ENCODE peak calls at places on chromosomes 16 and 17, in five cellular contexts. G is foreskin fibroblast, L is vagina, C is D721Med, I is HFF-Myc. E is an unnamed sample.

GRCh38 chr17:34011599-34011998 is 243.5 kb upstream of the CCL2 start:
- DNase-seq in G (no peak), L (no peak), C (no peak), I (no peak), E (no peak)

GRCh38 chr17:47888293-47888692 is 7.7 kb upstream of the SP2 start:
- DNase-seq in G (no peak), L (no peak), C (no peak), I (no peak), E (no peak)

GRCh38 chr17:61456688-61457225 is 4.5 kb downstream of the TBX4 start:
- DNase-seq in G (no peak), L (peak; percentile 54), C (no peak), I (no peak), E (no peak)

GRCh38 chr16:88195911-88196465 is 186.8 kb upstream of the ZNF469 start:
- DNase-seq in G (no peak), L (no peak), C (no peak), I (no peak), E (no peak)

GRCh38 chr16:2043296-2043979 is 4.2 kb downstream of the NTHL1 start:
- DNase-seq in G (no peak), L (no peak), C (no peak), I (no peak), E (peak; percentile 47)

GRCh38 chr17:60139438-60140285 is 10.1 kb upstream of the CA4 start:
- DNase-seq in G (peak; percentile 51), L (no peak), C (no peak), I (no peak), E (peak; percentile 74)

GRCh38 chr17:5800646-5801045 is 216.3 kb upstream of the NLRP1 start:
- DNase-seq in G (peak; percentile 24), L (no peak), C (no peak), I (no peak), E (no peak)

GRCh38 chr17:13337171-13337570 is 264.6 kb downstream of the HS3ST3A1 start:
- DNase-seq in G (no peak), L (no peak), C (no peak), I (no peak), E (no peak)

GRCh38 chr16:70696952-70697600 is 11.2 kb upstream of the MTSS2 start:
- DNase-seq in G (no peak), L (no peak), C (no peak), I (no peak), E (no peak)

GRCh38 chr17:38673714-38674012 is 1.1 kb downstream of the EPOP start:
- DNase-seq in G (peak; percentile 18), L (no peak), C (no peak), I (no peak), E (peak; percentile 54)

GRCh38 chr16:8130197-8130596 is 460.1 kb downstream of the TMEM114 start:
- DNase-seq in G (no peak), L (no peak), C (no peak), I (no peak), E (no peak)

GRCh38 chr17:8189711-8190477 is at the start of gene BORCS6:
- DNase-seq in G (peak; percentile 99), L (peak; percentile 100), C (peak; percentile 84), I (peak; percentile 96), E (peak; percentile 99)

GRCh38 chr16:75471723-75472634 is 7.5 kb upstream of the TMEM170A start:
- DNase-seq in G (peak; percentile 44), L (no peak), C (peak; percentile 40), I (peak; percentile 42), E (peak; percentile 51)

GRCh38 chr16:57834936-57835335 is 32.6 kb upstream of the KIFC3 start:
- DNase-seq in G (no peak), L (no peak), C (no peak), I (no peak), E (no peak)

GRCh38 chr17:15498107-15498506 is 30.7 kb upstream of the CDRT4 start:
- DNase-seq in G (no peak), L (no peak), C (no peak), I (no peak), E (no peak)

GRCh38 chr16:48317614-48318013 is 67.6 kb downstream of the SIAH1 start:
- DNase-seq in G (peak; percentile 48), L (no peak), C (no peak), I (peak; percentile 26), E (no peak)

GRCh38 chr16:69880640-69881133 is 70.4 kb upstream of the CLEC18A start:
- DNase-seq in G (peak; percentile 43), L (no peak), C (no peak), I (no peak), E (no peak)

GRCh38 chr17:40291311-40291710 is 3.6 kb downstream of the CDC6 start:
- DNase-seq in G (no peak), L (no peak), C (no peak), I (no peak), E (no peak)
- TF ChIP-seq CTCF in G (no peak), L (no peak), C (no peak), I (no peak), E (no peak)

GRCh38 chr17:65093930-65094329 is 37.4 kb upstream of the GNA13 start:
- DNase-seq in G (no peak), L (no peak), C (no peak), I (no peak), E (no peak)
- TF ChIP-seq CTCF in G (peak; percentile 9), L (no peak), C (no peak), I (peak; percentile 30), E (no peak)

DNA sequence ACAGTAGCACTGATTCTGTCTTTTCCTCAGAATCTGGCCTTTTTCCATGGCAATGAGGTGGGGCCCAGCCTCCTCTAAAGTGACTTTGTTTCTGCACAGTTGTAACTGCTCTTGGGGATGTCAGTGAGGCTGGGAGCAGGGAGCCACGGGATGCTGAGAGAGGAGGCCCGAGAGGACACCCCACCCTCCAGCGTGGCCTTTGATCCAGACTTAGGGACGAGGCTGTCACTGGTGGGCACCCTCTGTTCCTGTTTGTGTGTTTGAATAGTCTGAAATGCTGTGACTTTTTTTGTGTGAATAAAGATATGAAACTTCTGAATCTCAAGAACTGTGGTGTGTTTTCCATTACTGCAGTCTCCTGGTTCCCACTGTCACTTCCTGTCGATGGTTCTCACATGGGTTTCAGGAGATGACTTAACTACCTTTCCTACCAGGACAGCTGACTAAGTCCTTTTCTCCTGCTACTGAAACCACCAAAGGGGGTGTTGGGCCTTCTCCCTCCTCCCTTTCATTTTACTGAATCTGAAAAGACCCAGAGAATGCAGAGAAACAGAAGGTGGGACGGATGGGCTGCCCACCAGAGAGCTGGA is 18.6 kb downstream of the KCTD2 start:
- DNase-seq in G (no peak), L (no peak), C (no peak), I (no peak), E (no peak)
- TF ChIP-seq CTCF in G (no peak), L (no peak), C (no peak), I (no peak), E (no peak)

GRCh38 chr17:21287703-21288449 is 3.4 kb downstream of the MAP2K3 start:
- DNase-seq in G (peak; percentile 97), L (peak; percentile 97), C (no peak), I (peak; percentile 87), E (peak; percentile 99)

GRCh38 chr17:21286771-21287702 is 2.5 kb downstream of the MAP2K3 start:
- DNase-seq in G (no peak), L (no peak), C (no peak), I (no peak), E (peak; percentile 31)

GRCh38 chr17:21285164-21286065 is 904 bp downstream of the MAP2K3 start:
- DNase-seq in G (peak; percentile 64), L (peak; percentile 91), C (no peak), I (no peak), E (peak; percentile 65)

GRCh38 chr17:21284319-21285163 is at the start of gene MAP2K3:
- DNase-seq in G (peak; percentile 99), L (peak; percentile 99), C (peak; percentile 97), I (peak; percentile 88), E (peak; percentile 100)

DNA sequence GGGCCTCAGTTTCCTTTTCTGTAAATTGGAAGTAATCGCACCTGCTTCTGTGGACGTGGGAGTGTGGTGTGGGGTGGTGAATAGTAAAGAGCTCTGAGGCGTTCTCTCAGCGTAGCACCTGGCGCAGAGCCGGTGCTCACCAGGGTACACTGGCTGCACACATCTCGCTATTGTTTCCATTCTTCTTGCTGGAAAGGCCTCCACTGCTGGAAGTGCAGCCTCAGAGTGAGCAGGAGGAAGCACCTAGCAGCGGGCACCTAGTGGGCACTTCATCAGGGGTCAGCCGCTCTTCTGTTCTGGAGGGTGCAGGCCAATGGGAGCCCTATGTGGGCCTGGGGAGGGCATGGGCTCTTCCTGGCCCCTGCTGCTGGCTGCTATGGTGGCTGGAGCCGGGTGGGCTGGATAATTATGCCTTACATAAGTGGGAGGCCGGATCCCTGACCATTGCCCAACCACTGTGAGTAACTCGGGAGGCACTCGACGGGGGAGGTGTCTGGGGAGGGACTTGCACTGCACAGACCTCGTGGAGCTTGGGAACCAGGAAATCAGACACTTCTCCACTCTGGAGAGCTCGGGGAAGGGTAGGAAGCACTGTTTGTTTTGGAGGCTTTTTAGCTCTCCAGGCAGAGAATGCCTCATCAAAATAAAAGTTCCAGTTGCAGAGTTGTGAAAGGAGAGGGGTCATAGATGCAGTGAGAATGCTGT is 1.7 kb downstream of the MAP2K3 start:
- DNase-seq in G (peak; percentile 98), L (peak; percentile 99), C (no peak), I (peak; percentile 86), E (peak; percentile 93)
- TF ChIP-seq CTCF in G (no peak), L (no peak), C (no peak), I (no peak), E (no peak)

GRCh38 chr16:617855-618254 is 12.9 kb upstream of the WFIKKN1 start:
- DNase-seq in G (no peak), L (no peak), C (no peak), I (no peak), E (no peak)

GRCh38 chr16:621526-622105 is 9.2 kb upstream of the WFIKKN1 start:
- DNase-seq in G (no peak), L (no peak), C (no peak), I (no peak), E (no peak)

GRCh38 chr16:616771-617586 is 13.8 kb upstream of the WFIKKN1 start:
- DNase-seq in G (no peak), L (no peak), C (no peak), I (no peak), E (no peak)

GRCh38 chr16:620700-621525 is 9.9 kb upstream of the WFIKKN1 start:
- DNase-seq in G (no peak), L (no peak), C (no peak), I (no peak), E (no peak)

GRCh38 chr16:619476-620100 is 11.2 kb upstream of the WFIKKN1 start:
- DNase-seq in G (no peak), L (no peak), C (no peak), I (no peak), E (no peak)
- TF ChIP-seq CTCF in G (no peak), L (no peak), C (no peak), I (no peak), E (no peak)

GRCh38 chr16:21156767-21157467 is 1.6 kb upstream of the LDAF1 start:
- DNase-seq in G (peak; percentile 65), L (no peak), C (peak; percentile 55), I (peak; percentile 56), E (no peak)
- TF ChIP-seq CTCF in G (peak; percentile 69), L (peak; percentile 49), C (peak; percentile 68), I (peak; percentile 65), E (peak; percentile 60)

E was measured in right lobe of liver.